ENCODE peak calls at places on chromosome 14, in four cellular contexts. B, I, C and R are unnamed samples.

GRCh38 chr14:22418631-22419030 is 170.4 kb downstream of the DAD1 start:
- DNase-seq in B (no peak), C (no peak), I (no peak), R (no peak)

GRCh38 chr14:31204593-31205534 is 2.7 kb downstream of the HECTD1 start:
- DNase-seq in B (no peak), I (no peak), C (no peak), R (no peak)

GRCh38 chr14:52563120-52563519 is 10.5 kb downstream of the GPR137C start:
- DNase-seq in C (no peak), I (no peak), B (peak; percentile 21), R (peak; percentile 31)

GRCh38 chr14:60981626-60982455 is 796 bp downstream of the SLC38A6 start:
- DNase-seq in B (peak; percentile 53), I (no peak), C (no peak), R (peak; percentile 68)

GRCh38 chr14:55580401-55581010 is 499 bp downstream of the KTN1 start:
- DNase-seq in B (no peak), C (no peak), I (no peak), R (no peak)

GRCh38 chr14:77039285-77040058 is 11.0 kb upstream of the IRF2BPL start:
- DNase-seq in I (peak; percentile 91), C (no peak), B (no peak), R (no peak)

GRCh38 chr14:33587761-33588160 is 363.1 kb downstream of the EGLN3 start:
- DNase-seq in B (no peak), C (no peak), I (no peak), R (no peak)

GRCh38 chr14:106343636-106344035 is 817.3 kb downstream of the TMEM121 start:
- DNase-seq in B (no peak), I (no peak), C (no peak), R (no peak)

GRCh38 chr14:89899917-89900680 is 54.4 kb downstream of the EFCAB11 start:
- DNase-seq in I (peak; percentile 38), B (no peak), C (no peak), R (peak; percentile 10)

GRCh38 chr14:59342516-59343484 is 122.4 kb downstream of the GPR135 start:
- DNase-seq in C (no peak), I (no peak), B (no peak), R (no peak)

GRCh38 chr14:36835145-36835544 is 173.5 kb downstream of the PAX9 start:
- DNase-seq in B (no peak), C (no peak), I (no peak), R (no peak)

GRCh38 chr14:36518586-36519430 is 1.2 kb downstream of the NKX2-1 start:
- DNase-seq in B (no peak), C (no peak), I (no peak), R (no peak)

GRCh38 chr14:74978416-74978947 is 23.1 kb upstream of the PGF start:
- DNase-seq in B (no peak), I (no peak), C (no peak), R (no peak)

GRCh38 chr14:74491952-74492351 is 1.2 kb downstream of the NPC2 start:
- DNase-seq in I (no peak), C (no peak), B (no peak), R (no peak)